ENCODE peak calls at places on chromosome 9, in nine cellular contexts. M is mucosa of descending colon, G is hepatocyte, H is tibial nerve, I is esophagus squamous epithelium, Y is A549, S is heart right ventricle, C is tibial artery, E is left lung. P is an unnamed sample.
A peak's percentile ranks its signal among the peaks of the same experiment; 100 is the strongest.

GRCh38 chr9:120926397-120926928 is at the start of gene TRAF1:
- DNase-seq in I (no peak), S (no peak), C (peak; percentile 69), H (no peak), M (no peak), E (no peak), Y (no peak), G (no peak), P (no peak)

GRCh38 chr9:81801190-81801589 is 111.8 kb upstream of the TLE1 start:
- DNase-seq in H (no peak), E (no peak), C (no peak), Y (no peak), G (no peak), S (no peak), M (no peak), I (no peak), P (no peak)

GRCh38 chr9:118401551-118401950 is 697.3 kb downstream of the TLR4 start:
- DNase-seq in H (no peak), I (no peak), C (no peak), S (no peak), E (no peak), G (peak; percentile 16), M (no peak), Y (no peak), P (no peak)

GRCh38 chr9:120394058-120394669 is 185.8 kb downstream of the CDK5RAP2 start:
- DNase-seq in E (no peak), S (no peak), C (no peak), I (no peak), M (no peak), Y (no peak), G (no peak), H (no peak), P (no peak)

GRCh38 chr9:121618504-121618903 is 32.9 kb upstream of the DAB2IP start:
- DNase-seq in M (no peak), C (no peak), S (no peak), Y (no peak), G (no peak), E (no peak), H (no peak), I (no peak), P (no peak)

GRCh38 chr9:96383165-96383939 is at the start of gene SLC35D2:
- DNase-seq in M (peak; percentile 91), S (peak; percentile 65), C (peak; percentile 79), Y (peak; percentile 67), G (peak; percentile 91), E (peak; percentile 66), H (peak; percentile 31), I (no peak), P (peak; percentile 84)

GRCh38 chr9:91126761-91127420 is 234.8 kb downstream of the AUH start:
- DNase-seq in H (no peak), G (no peak), M (no peak), I (no peak), E (no peak), S (no peak), C (no peak), Y (no peak), P (no peak)

GRCh38 chr9:2125909-2126308 is 110.8 kb downstream of the SMARCA2 start:
- DNase-seq in H (no peak), Y (no peak), S (no peak), E (no peak), I (no peak), C (no peak), G (no peak), M (no peak), P (no peak)

GRCh38 chr9:109422641-109423040 is 75.5 kb downstream of the PTPN3 start:
- DNase-seq in C (no peak), G (no peak), S (no peak), E (no peak), I (no peak), M (no peak), Y (no peak), H (no peak), P (no peak)

GRCh38 chr9:89323257-89323841 is 5.0 kb downstream of the SECISBP2 start:
- DNase-seq in Y (no peak), C (no peak), I (no peak), M (no peak), S (no peak), E (no peak), H (no peak), G (peak; percentile 33), P (peak; percentile 41)

GRCh38 chr9:127129718-127130085 is 7.3 kb upstream of the ANGPTL2 start:
- DNase-seq in H (no peak), S (no peak), Y (no peak), M (no peak), I (no peak), C (no peak), G (no peak), E (no peak), P (no peak)

GRCh38 chr9:112856200-112856599 is 34.5 kb downstream of the SLC46A2 start:
- DNase-seq in S (no peak), I (no peak), C (peak; percentile 53), M (no peak), E (no peak), Y (no peak), G (no peak), H (no peak), P (no peak)

GRCh38 chr9:112856843-112857242 is 33.8 kb downstream of the SLC46A2 start:
- DNase-seq in M (no peak), S (no peak), I (no peak), H (no peak), C (peak; percentile 46), Y (no peak), E (no peak), G (no peak), P (no peak)

GRCh38 chr9:112852741-112853505 is 37.8 kb downstream of the SLC46A2 start:
- DNase-seq in G (no peak), M (no peak), Y (no peak), H (no peak), E (no peak), S (no peak), I (no peak), C (no peak), P (no peak)

GRCh38 chr9:112853882-112854585 is 36.6 kb downstream of the SLC46A2 start:
- DNase-seq in Y (no peak), G (no peak), S (no peak), H (no peak), I (no peak), M (no peak), C (peak; percentile 48), E (no peak), P (no peak)

DNA sequence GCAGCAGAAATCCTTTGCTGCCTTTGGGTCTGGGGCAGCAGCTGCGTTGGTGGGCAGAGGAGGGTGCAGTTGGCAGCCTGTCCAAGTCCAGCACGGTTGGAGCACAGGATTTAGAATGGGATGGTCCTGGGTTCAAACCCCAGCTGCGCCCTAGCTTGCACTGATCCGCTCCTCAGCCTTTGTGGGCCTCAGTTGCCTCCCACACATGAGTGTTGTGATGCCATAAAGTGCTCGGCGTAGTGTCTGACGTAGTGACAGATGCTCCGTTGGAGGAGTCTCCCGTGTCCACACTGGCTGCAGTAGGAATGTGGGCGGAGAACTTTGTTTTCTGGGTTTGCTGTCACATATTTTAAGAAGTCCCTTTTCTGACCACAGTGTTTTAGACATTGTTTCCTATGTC is 36.0 kb downstream of the SLC46A2 start:
- DNase-seq in I (no peak), C (peak; percentile 25), H (no peak), S (no peak), G (no peak), Y (no peak), M (no peak), E (no peak), P (peak; percentile 8)
- H3K4me1 ChIP-seq in I (peaks cover 7% of the 10 kb centered on the region), C (no peaks in the 10 kb centered on the region), H (no peaks in the 10 kb centered on the region), S (no peaks in the 10 kb centered on the region), G (no peaks in the 10 kb centered on the region), Y (no peaks in the 10 kb centered on the region), M (no peaks in the 10 kb centered on the region), E (peaks cover 8% of the 10 kb centered on the region), P (no peaks in the 10 kb centered on the region)

DNA sequence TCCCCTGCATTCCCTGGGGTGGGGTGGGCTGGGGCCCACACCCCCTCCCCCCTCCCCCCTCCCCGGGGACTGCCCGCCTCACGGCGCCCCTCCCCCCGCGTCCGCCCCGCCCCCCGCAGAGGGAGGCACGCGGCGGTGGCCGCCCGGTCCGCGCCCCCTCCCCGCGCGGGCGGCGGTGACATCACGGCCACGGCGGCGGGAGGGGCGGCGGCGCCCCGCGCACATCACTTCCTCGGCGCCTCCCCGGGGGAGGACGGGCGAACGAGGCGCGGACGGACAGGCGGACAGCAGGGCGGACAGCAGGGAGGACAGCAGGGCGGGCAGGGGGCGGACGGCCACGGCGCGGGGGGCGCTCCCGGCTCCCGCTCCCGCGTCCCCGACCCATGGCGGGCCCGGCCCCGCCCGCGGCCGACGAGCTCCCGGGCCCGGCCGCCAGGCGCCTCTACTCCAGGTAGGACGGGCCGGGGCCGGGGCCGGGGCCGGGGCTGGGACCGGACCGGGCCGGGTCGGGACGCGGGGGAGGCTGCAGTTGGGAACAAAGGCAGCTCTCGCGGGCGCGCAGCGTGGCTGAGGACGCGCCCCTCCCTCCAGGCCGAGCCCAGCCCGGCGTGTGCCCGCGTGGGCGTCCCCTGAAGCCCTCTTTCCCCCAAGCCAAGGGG is at the start of gene GPSM1:
- DNase-seq in S (peak; percentile 66), C (no peak), I (no peak), E (peak; percentile 65), M (no peak), G (peak; percentile 80), H (peak; percentile 36), Y (peak; percentile 52), P (no peak)
- TF ChIP-seq CTCF in S (no peak), C (no peak), I (peak; percentile 10), E (no peak), M (no peak), G (no peak), H (no peak), Y (no peak), P (no peak)

GRCh38 chr9:136336881-136337280 is 9.5 kb downstream of the GPSM1 start:
- DNase-seq in E (no peak), Y (no peak), M (no peak), I (no peak), S (no peak), C (no peak), G (no peak), H (no peak), P (no peak)

GRCh38 chr9:136336156-136336860 is 9.0 kb downstream of the GPSM1 start:
- DNase-seq in E (no peak), M (no peak), I (no peak), S (no peak), Y (no peak), H (no peak), G (no peak), C (no peak), P (no peak)

GRCh38 chr9:136339173-136339957 is 12.0 kb downstream of the GPSM1 start:
- DNase-seq in Y (peak; percentile 74), S (no peak), I (no peak), M (peak; percentile 86), H (peak; percentile 53), E (peak; percentile 69), G (peak; percentile 83), C (no peak), P (peak; percentile 74)

GRCh38 chr9:136338511-136338910 is 11.2 kb downstream of the GPSM1 start:
- DNase-seq in H (no peak), G (no peak), C (no peak), I (no peak), Y (no peak), E (no peak), M (no peak), S (no peak), P (no peak)

GRCh38 chr9:136337416-136338395 is 10.4 kb downstream of the GPSM1 start:
- DNase-seq in Y (no peak), E (no peak), M (no peak), G (no peak), H (no peak), S (no peak), C (no peak), I (no peak), P (no peak)
- H3K4me1 ChIP-seq in Y (peaks cover 3% of the 10 kb centered on the region), E (peaks cover 2% of the 10 kb centered on the region), M (peaks cover 7% of the 10 kb centered on the region), G (peaks cover 8% of the 10 kb centered on the region), H (peaks cover 42% of the 10 kb centered on the region), S (peaks cover 21% of the 10 kb centered on the region), C (peaks cover 9% of the 10 kb centered on the region), I (peaks cover 18% of the 10 kb centered on the region), P (no peaks in the 10 kb centered on the region)

GRCh38 chr9:101457003-101457402 is 21.4 kb upstream of the ALDOB start:
- DNase-seq in M (no peak), Y (no peak), E (no peak), G (no peak), C (no peak), H (no peak), S (no peak), I (no peak), P (peak; percentile 50)
- TF ChIP-seq CTCF in M (no peak), Y (no peak), E (no peak), G (peak; percentile 23), C (no peak), H (no peak), S (no peak), I (no peak), P (peak; percentile 77)

P was measured in Caco-2.